ENCODE peak calls at places on chromosomes 16 and 17, in five cellular contexts. N, Z, C, T and I are unnamed samples.

GRCh38 chr16:69522732-69523404 is 42.9 kb upstream of the NFAT5 start:
- DNase-seq in N (no peak), Z (no peak), C (no peak), T (peak), I (no peak)

GRCh38 chr16:86221085-86221484 is 289.2 kb upstream of the FOXF1 start:
- DNase-seq in N (no peak), Z (no peak), C (no peak), T (no peak), I (no peak)

GRCh38 chr16:1713933-1714332 is 7.9 kb downstream of the MAPK8IP3 start:
- DNase-seq in N (no peak), Z (no peak), C (peak), T (no peak), I (no peak)

GRCh38 chr16:30567160-30567990 is 4.1 kb downstream of the ZNF688 start:
- DNase-seq in N (peak), Z (no peak), C (no peak), T (peak), I (no peak)

GRCh38 chr17:79182176-79183160 is 107.8 kb downstream of the ENGASE start:
- DNase-seq in N (no peak), Z (no peak), C (no peak), T (no peak), I (no peak)

GRCh38 chr17:9696279-9697044 is 51.1 kb downstream of the USP43 start:
- DNase-seq in N (no peak), Z (no peak), C (no peak), T (no peak), I (no peak)

GRCh38 chr17:44272321-44272951 is 4.5 kb upstream of the SLC4A1 start:
- DNase-seq in N (no peak), Z (no peak), C (no peak), T (no peak), I (no peak)

GRCh38 chr17:69608114-69608513 is 193.6 kb downstream of the MAP2K6 start:
- DNase-seq in N (peak), Z (no peak), C (no peak), T (no peak), I (no peak)

GRCh38 chr17:48722924-48723554 is at the start of gene PRAC2:
- DNase-seq in N (no peak), Z (no peak), C (no peak), T (no peak), I (no peak)

GRCh38 chr16:31460582-31461002 is 1.3 kb downstream of the ARMC5 start:
- DNase-seq in N (peak), Z (no peak), C (no peak), T (peak), I (no peak)

GRCh38 chr17:28972437-28972836 is 21.1 kb upstream of the PHF12 start:
- DNase-seq in N (no peak), Z (no peak), C (no peak), T (no peak), I (no peak)

GRCh38 chr17:9240659-9241370 is 219.5 kb downstream of the NTN1 start:
- DNase-seq in N (peak), Z (peak), C (no peak), T (peak), I (no peak)

GRCh38 chr17:49028271-49028670 is 31.1 kb downstream of the IGF2BP1 start:
- DNase-seq in N (no peak), Z (no peak), C (no peak), T (no peak), I (no peak)

GRCh38 chr16:79653337-79654000 is 52.9 kb upstream of the MAF start:
- DNase-seq in N (peak), Z (peak), C (no peak), T (no peak), I (no peak)

GRCh38 chr16:23505942-23506605 is 4.2 kb downstream of the GGA2 start:
- DNase-seq in N (peak), Z (no peak), C (no peak), T (no peak), I (no peak)

GRCh38 chr17:77800832-77801231 is 157.7 kb upstream of the TNRC6C start:
- DNase-seq in N (no peak), Z (no peak), C (no peak), T (no peak), I (no peak)

GRCh38 chr16:57123216-57123968 is 31.0 kb downstream of the CPNE2 start:
- DNase-seq in N (no peak), Z (no peak), C (no peak), T (no peak), I (no peak)

GRCh38 chr17:28549274-28550132 is 2.9 kb downstream of the UNC119 start:
- DNase-seq in N (no peak), Z (no peak), C (peak), T (no peak), I (no peak)

GRCh38 chr16:54927125-54928015 is 3.3 kb upstream of the IRX5 start:
- DNase-seq in N (no peak), Z (no peak), C (no peak), T (no peak), I (no peak)

GRCh38 chr17:55462711-55463110 is 41.1 kb upstream of the MMD start:
- DNase-seq in N (no peak), Z (no peak), C (no peak), T (no peak), I (no peak)

GRCh38 chr17:30095507-30096244 is 20.9 kb upstream of the NSRP1 start:
- DNase-seq in N (peak), Z (no peak), C (no peak), T (peak), I (no peak)

GRCh38 chr17:83152745-83153611 is 73.6 kb downstream of the METRNL start:
- DNase-seq in N (no peak), Z (no peak), C (no peak), T (no peak), I (no peak)

GRCh38 chr17:82461827-82462524 is 3.4 kb downstream of the NARF start:
- DNase-seq in N (no peak), Z (no peak), C (no peak), T (no peak), I (no peak)

GRCh38 chr16:50533317-50533716 is 14.9 kb upstream of the NKD1 start:
- DNase-seq in N (no peak), Z (no peak), C (no peak), T (no peak), I (peak)

GRCh38 chr17:879546-879945 is 97.4 kb downstream of the MRM3 start:
- DNase-seq in N (peak), Z (peak), C (peak), T (peak), I (peak)

GRCh38 chr17:12318614-12319266 is 298.1 kb downstream of the MAP2K4 start:
- DNase-seq in N (peak), Z (no peak), C (no peak), T (no peak), I (no peak)

GRCh38 chr17:27670791-27671590 is 40.0 kb downstream of the LGALS9 start:
- DNase-seq in N (no peak), Z (no peak), C (peak), T (no peak), I (no peak)

GRCh38 chr16:10876799-10877341 is at the start of gene CIITA:
- DNase-seq in N (peak), Z (no peak), C (peak), T (no peak), I (peak)

GRCh38 chr17:48795444-48796162 is 21.4 kb downstream of the TTLL6 start:
- DNase-seq in N (peak), Z (peak), C (no peak), T (peak), I (no peak)

GRCh38 chr17:42159796-42160551 is 5.2 kb upstream of the RAB5C start:
- DNase-seq in N (no peak), Z (no peak), C (no peak), T (no peak), I (no peak)

GRCh38 chr17:42153919-42154491 is 784 bp downstream of the RAB5C start:
- DNase-seq in N (peak), Z (no peak), C (no peak), T (no peak), I (no peak)

GRCh38 chr17:42155614-42156045 is 841 bp upstream of the RAB5C start:
- DNase-seq in N (no peak), Z (no peak), C (no peak), T (no peak), I (no peak)

GRCh38 chr17:42154514-42154883 is 290 bp downstream of the RAB5C start:
- DNase-seq in N (no peak), Z (no peak), C (no peak), T (no peak), I (no peak)
- TF ChIP-seq CTCF in N (no peak), Z (no peak), C (no peak), T (no peak), I (no peak)

GRCh38 chr17:63406689-63407330 is 39.3 kb downstream of the CYB561 start:
- DNase-seq in N (peak), Z (peak), C (peak), T (peak), I (peak)
- TF ChIP-seq CTCF in N (peak), Z (peak), C (peak), T (peak), I (peak)

GRCh38 chr17:42028791-42029127 is 8.9 kb downstream of the NKIRAS2 start:
- DNase-seq in N (no peak), Z (no peak), C (no peak), T (no peak), I (no peak)
- TF ChIP-seq CTCF in N (no peak), Z (no peak), C (no peak), T (no peak), I (no peak)

GRCh38 chr16:710500-711075 is 4.3 kb upstream of the METRN start:
- DNase-seq in N (no peak), Z (no peak), C (no peak), T (no peak), I (no peak)

GRCh38 chr16:708019-708418 is 2.4 kb upstream of the FBXL16 start:
- DNase-seq in N (no peak), Z (no peak), C (no peak), T (no peak), I (no peak)

GRCh38 chr16:708959-709358 is 3.4 kb upstream of the FBXL16 start:
- DNase-seq in N (no peak), Z (no peak), C (no peak), T (no peak), I (no peak)

GRCh38 chr16:711084-711483 is 3.8 kb upstream of the METRN start:
- DNase-seq in N (no peak), Z (no peak), C (no peak), T (no peak), I (no peak)

DNA sequence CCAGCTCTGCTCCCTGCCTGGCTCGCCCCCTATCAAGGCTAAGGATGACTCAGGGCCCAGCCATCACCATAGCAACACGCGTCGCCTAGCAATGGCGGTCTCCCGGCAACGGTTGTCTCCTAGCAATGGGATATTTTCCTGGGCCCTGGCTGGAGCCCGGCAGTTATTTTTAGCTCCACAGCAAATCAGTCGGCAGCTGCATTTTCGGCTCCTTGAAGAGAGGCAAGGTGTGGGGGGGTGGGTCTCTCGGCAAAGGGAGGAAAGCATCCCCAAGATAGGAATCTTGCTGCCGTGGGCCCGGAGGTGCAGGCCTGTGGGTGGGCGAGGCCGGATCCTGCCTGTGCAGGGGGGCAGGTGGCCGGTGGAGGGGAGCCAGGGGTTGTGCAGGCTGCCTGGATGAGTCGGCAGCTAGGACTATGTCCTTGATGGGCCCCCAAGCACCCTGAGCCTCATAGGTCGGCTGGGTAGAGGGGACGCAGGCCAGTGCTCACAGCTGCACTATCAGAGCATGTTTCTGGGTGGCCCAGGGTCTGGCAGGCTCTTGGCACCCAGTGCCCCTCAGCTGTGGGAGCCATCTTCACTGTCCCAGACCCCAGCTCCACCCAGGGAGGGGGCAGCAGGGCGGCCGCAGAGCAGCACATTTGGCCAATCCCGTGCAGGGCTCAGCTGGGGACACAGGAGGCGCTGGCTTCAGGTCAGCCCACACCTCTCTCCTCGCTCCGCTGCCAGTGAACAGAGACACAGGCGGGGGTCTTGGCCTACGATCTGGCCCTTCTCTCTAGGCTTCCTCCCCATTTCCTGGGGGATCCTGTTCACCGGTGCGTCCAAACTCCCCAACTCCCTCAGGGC is 4.3 kb upstream of the FBXL16 start:
- DNase-seq in N (peak), Z (no peak), C (no peak), T (peak), I (no peak)
- TF ChIP-seq CTCF in N (no peak), Z (no peak), C (no peak), T (no peak), I (no peak)

GRCh38 chr16:8905795-8906591 is 23.8 kb downstream of the LITAFD start:
- DNase-seq in N (no peak), Z (no peak), C (no peak), T (no peak), I (no peak)
- TF ChIP-seq CTCF in N (peak), Z (no peak), C (no peak), T (peak), I (no peak)

GRCh38 chr16:84986879-84987278 is 24.5 kb downstream of the ZDHHC7 start:
- DNase-seq in N (no peak), Z (no peak), C (no peak), T (no peak), I (no peak)

GRCh38 chr16:84990782-84991181 is 20.6 kb downstream of the ZDHHC7 start:
- DNase-seq in N (no peak), Z (no peak), C (no peak), T (no peak), I (no peak)

GRCh38 chr16:84986102-84986501 is 25.2 kb downstream of the ZDHHC7 start:
- DNase-seq in N (no peak), Z (no peak), C (no peak), T (no peak), I (no peak)

GRCh38 chr16:84989791-84990620 is 21.3 kb downstream of the ZDHHC7 start:
- DNase-seq in N (no peak), Z (no peak), C (no peak), T (no peak), I (no peak)

GRCh38 chr16:84988328-84989080 is 22.8 kb downstream of the ZDHHC7 start:
- DNase-seq in N (no peak), Z (no peak), C (no peak), T (no peak), I (no peak)
- TF ChIP-seq CTCF in N (no peak), Z (no peak), C (no peak), T (no peak), I (no peak)

GRCh38 chr16:535446-536405 is 8.2 kb downstream of the CAPN15 start:
- DNase-seq in N (peak), Z (no peak), C (no peak), T (peak), I (no peak)
- TF ChIP-seq CTCF in N (no peak), Z (no peak), C (no peak), T (no peak), I (no peak)

GRCh38 chr17:76395980-76396379 is 11.6 kb downstream of the SPHK1 start:
- DNase-seq in N (no peak), Z (no peak), C (no peak), T (no peak), I (no peak)
- TF ChIP-seq CTCF in N (no peak), Z (no peak), C (no peak), T (no peak), I (no peak)

DNA sequence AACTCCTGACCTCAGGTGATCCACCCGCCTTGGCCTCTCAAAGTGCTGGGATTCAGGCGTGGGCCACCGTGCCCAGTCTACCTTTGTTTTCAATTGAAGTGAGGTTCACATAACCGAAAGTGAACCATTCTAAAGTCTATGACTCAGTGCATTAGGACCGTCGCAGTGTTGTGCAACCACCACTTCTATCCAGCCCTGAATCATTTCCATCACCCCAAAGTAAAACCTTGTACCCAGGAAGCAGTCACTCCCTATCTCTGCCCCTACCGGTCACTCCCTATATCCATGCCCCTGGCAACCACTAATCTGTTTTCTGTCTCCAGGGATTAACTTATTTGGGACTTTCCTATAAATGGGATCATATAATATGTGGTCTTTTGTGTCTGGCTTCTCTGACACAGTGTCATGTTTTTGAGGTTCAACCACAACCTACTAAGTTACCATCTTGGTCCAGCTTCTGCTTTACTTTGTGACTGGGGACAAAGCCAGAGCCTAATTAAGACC is 28.3 kb upstream of the CDC42EP4 start:
- DNase-seq in N (peak), Z (peak), C (no peak), T (peak), I (no peak)
- TF ChIP-seq CTCF in N (peak), Z (no peak), C (no peak), T (peak), I (no peak)

GRCh38 chr17:3007651-3008121 is 55.7 kb downstream of the OR1D5 start:
- DNase-seq in N (no peak), Z (no peak), C (no peak), T (no peak), I (no peak)

GRCh38 chr17:3004925-3005324 is 58.5 kb downstream of the OR1D5 start:
- DNase-seq in N (no peak), Z (no peak), C (no peak), T (no peak), I (no peak)

GRCh38 chr17:3005696-3006095 is 57.7 kb downstream of the OR1D5 start:
- DNase-seq in N (no peak), Z (no peak), C (no peak), T (no peak), I (no peak)

GRCh38 chr17:3008336-3009279 is 54.8 kb downstream of the OR1D5 start:
- DNase-seq in N (no peak), Z (no peak), C (no peak), T (no peak), I (no peak)

GRCh38 chr17:3006801-3007200 is 56.6 kb downstream of the OR1D5 start:
- DNase-seq in N (no peak), Z (no peak), C (no peak), T (no peak), I (no peak)
- TF ChIP-seq CTCF in N (no peak), Z (no peak), C (no peak), T (no peak), I (no peak)